ENCODE peak calls at places on chromosomes 4 and X, in four cellular contexts. One of them, this sample, is unnamed.
A peak's percentile ranks its signal among the peaks of the same experiment; 100 is the strongest.

GRCh38 chr4:53658029-53658428 is 66.7 kb upstream of the LNX1 start:
- DNase-seq in adipocyte: no peak
- DNase-seq in neuronal stem cell: no peak
- DNase-seq in prostate gland: no peak
- DNase-seq in this sample: no peak

GRCh38 chr4:61772116-61772515 is 572.0 kb downstream of the ADGRL3 start:
- DNase-seq in adipocyte: no peak
- DNase-seq in neuronal stem cell: no peak
- DNase-seq in prostate gland: no peak
- DNase-seq in this sample: no peak

GRCh38 chrX:43753637-43754036 is 97.5 kb downstream of the MAOA start:
- DNase-seq in adipocyte: peak; percentile 25
- DNase-seq in neuronal stem cell: no peak
- DNase-seq in prostate gland: no peak
- DNase-seq in this sample: no peak

GRCh38 chr4:156949373-156949814 is 22.2 kb downstream of the PDGFC start:
- DNase-seq in adipocyte: peak; percentile 58
- DNase-seq in neuronal stem cell: no peak
- DNase-seq in prostate gland: no peak
- DNase-seq in this sample: no peak

GRCh38 chrX:110442631-110443030 is 84.0 kb downstream of the RTL9 start:
- DNase-seq in adipocyte: no peak
- DNase-seq in neuronal stem cell: no peak
- DNase-seq in prostate gland: no peak
- DNase-seq in this sample: peak; percentile 29

GRCh38 chr4:180717451-180717850 is 1525.8 kb upstream of the TENM3 start:
- DNase-seq in adipocyte: peak; percentile 72
- DNase-seq in neuronal stem cell: no peak
- DNase-seq in prostate gland: no peak
- DNase-seq in this sample: no peak

GRCh38 chr4:70842761-70843435 is 3.2 kb upstream of the GRSF1 start:
- DNase-seq in adipocyte: no peak
- DNase-seq in neuronal stem cell: no peak
- DNase-seq in prostate gland: no peak
- DNase-seq in this sample: no peak

GRCh38 chrX:12955882-12956703 is 18.8 kb upstream of the TMSB4X start:
- DNase-seq in adipocyte: peak; percentile 92
- DNase-seq in neuronal stem cell: no peak
- DNase-seq in prostate gland: no peak
- DNase-seq in this sample: peak; percentile 58

GRCh38 chr4:25051534-25051933 is 20.8 kb upstream of the LGI2 start:
- DNase-seq in adipocyte: no peak
- DNase-seq in neuronal stem cell: no peak
- DNase-seq in prostate gland: no peak
- DNase-seq in this sample: no peak

GRCh38 chr4:158895797-158896442 is 127.1 kb downstream of the FNIP2 start:
- DNase-seq in adipocyte: no peak
- DNase-seq in neuronal stem cell: no peak
- DNase-seq in prostate gland: peak; percentile 24
- DNase-seq in this sample: no peak

GRCh38 chr4:110196871-110197420 is 1.5 kb downstream of the ELOVL6 start:
- DNase-seq in adipocyte: peak; percentile 78
- DNase-seq in neuronal stem cell: no peak
- DNase-seq in prostate gland: peak; percentile 26
- DNase-seq in this sample: no peak

GRCh38 chrX:41779941-41780340 is 56.0 kb downstream of the GPR82 start:
- DNase-seq in adipocyte: no peak
- DNase-seq in neuronal stem cell: no peak
- DNase-seq in prostate gland: no peak
- DNase-seq in this sample: no peak

GRCh38 chr4:30757357-30757756 is 37.2 kb downstream of the PCDH7 start:
- DNase-seq in adipocyte: peak; percentile 89
- DNase-seq in neuronal stem cell: no peak
- DNase-seq in prostate gland: no peak
- DNase-seq in this sample: no peak

GRCh38 chrX:97026406-97026805 is 142.7 kb downstream of the RPA4 start:
- DNase-seq in adipocyte: peak; percentile 3
- DNase-seq in neuronal stem cell: peak; percentile 8
- DNase-seq in prostate gland: no peak
- DNase-seq in this sample: no peak

GRCh38 chr4:104064650-104065577 is 345.1 kb upstream of the TACR3 start:
- DNase-seq in adipocyte: peak; percentile 29
- DNase-seq in neuronal stem cell: peak; percentile 38
- DNase-seq in prostate gland: peak; percentile 5
- DNase-seq in this sample: peak; percentile 2

GRCh38 chr4:147717878-147718277 is 14.0 kb upstream of the ARHGAP10 start:
- DNase-seq in adipocyte: no peak
- DNase-seq in neuronal stem cell: no peak
- DNase-seq in prostate gland: no peak
- DNase-seq in this sample: no peak

DNA sequence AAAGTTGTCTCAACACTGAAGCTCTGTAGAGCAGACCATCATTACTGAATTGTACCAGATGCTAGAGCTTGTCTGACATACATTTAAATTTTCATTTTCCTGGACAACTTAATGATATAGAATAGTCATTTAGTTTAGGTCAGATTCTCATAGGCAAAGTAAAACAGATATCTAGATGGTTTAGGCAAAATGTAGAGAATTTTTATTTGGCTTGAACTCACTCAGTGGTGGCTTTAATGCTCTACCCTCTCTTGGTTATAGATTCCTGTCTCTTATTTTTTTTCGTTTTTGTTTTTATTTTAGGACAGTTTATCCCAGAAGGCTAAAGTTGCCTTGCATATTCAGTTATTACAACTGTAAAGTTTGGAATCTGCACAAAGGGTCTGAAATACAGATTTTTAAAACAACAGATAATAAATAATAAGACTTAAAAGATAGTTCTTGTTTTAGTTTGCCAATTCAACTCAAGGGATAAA is 4.0 kb upstream of the IRS4 start:
- DNase-seq in adipocyte: no peak
- DNase-seq in neuronal stem cell: no peak
- DNase-seq in prostate gland: no peak
- DNase-seq in this sample: no peak
- H3K36me3 ChIP-seq in adipocyte: no peaks in the 10 kb centered on the region
- H3K36me3 ChIP-seq in neuronal stem cell: no peaks in the 10 kb centered on the region
- H3K36me3 ChIP-seq in prostate gland: no peaks in the 10 kb centered on the region
- H3K36me3 ChIP-seq in this sample: no peaks in the 10 kb centered on the region

GRCh38 chr4:10104991-10105276 is 11.7 kb downstream of the WDR1 start:
- DNase-seq in adipocyte: no peak
- DNase-seq in neuronal stem cell: no peak
- DNase-seq in prostate gland: no peak
- DNase-seq in this sample: no peak
- H3K36me3 ChIP-seq in adipocyte: peaks cover 51% of the 10 kb centered on the region
- H3K36me3 ChIP-seq in neuronal stem cell: peaks cover 19% of the 10 kb centered on the region
- H3K36me3 ChIP-seq in prostate gland: no peaks in the 10 kb centered on the region
- H3K36me3 ChIP-seq in this sample: peaks cover 50% of the 10 kb centered on the region

DNA sequence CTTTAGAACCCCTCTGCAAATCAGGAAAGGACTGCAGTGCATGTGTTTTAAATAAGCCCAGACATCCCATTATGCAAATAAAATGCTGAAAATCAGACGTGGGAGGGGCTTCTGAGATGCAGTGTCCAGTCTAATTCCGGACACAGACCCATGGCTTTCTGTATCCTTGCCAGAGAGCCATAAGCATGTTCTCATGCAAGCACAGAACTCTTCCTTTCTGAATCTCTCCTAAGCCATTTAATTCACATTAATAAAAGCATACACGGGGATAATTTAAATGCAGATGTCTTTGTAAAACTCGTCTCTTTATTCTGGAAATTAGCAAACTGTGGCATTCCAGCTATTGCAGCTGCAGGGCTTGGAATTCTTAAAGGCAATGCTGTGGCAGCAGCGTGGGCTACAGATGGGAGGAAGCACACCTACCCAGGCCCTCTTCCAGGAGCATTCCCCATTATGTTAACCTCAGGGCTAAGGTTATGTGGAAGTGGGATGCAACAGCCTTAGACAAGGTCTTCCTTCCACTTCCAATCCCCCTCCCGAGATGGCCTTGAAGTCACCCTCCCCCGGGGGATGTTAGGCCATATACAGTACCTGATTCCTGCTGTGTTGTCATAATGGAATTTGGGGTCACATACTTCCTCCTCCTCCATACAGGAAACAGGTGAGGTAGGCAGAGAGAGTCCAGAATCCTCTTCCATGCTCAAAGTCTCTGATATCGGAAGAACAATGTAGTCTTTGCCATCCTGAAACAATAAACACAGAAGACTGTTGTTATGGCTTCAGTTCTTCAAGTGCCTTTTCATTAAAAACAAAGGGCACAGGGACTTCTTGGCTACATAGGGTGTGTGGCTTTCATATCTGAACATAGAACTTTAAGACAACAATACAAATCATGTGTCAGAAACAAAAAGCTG is 38.1 kb downstream of the KDR start:
- DNase-seq in adipocyte: peak; percentile 10
- DNase-seq in neuronal stem cell: no peak
- DNase-seq in prostate gland: no peak
- DNase-seq in this sample: no peak
- H3K36me3 ChIP-seq in adipocyte: no peaks in the 10 kb centered on the region
- H3K36me3 ChIP-seq in neuronal stem cell: no peaks in the 10 kb centered on the region
- H3K36me3 ChIP-seq in prostate gland: no peaks in the 10 kb centered on the region
- H3K36me3 ChIP-seq in this sample: no peaks in the 10 kb centered on the region

DNA sequence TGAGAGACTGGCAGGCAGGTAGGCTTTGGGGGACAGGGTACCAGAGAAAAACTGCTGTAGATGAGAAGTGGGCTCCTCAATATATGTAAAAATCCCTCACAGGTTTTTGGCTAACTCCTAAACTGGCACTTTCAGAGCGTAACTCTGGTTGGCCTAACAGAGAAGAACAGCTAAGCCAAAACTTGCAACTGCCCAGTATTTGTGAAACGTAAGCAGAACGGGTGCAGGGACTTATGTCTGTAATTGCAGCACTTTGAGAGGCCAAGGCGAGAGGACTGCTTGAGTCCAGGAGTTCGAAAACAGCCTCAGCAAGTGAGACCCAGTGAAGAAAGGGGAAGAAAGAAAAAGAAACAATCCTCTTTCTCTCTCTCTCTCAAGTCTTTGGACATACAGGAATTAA is 25.0 kb downstream of the EIF4E start:
- DNase-seq in adipocyte: no peak
- DNase-seq in neuronal stem cell: no peak
- DNase-seq in prostate gland: no peak
- DNase-seq in this sample: no peak
- H3K36me3 ChIP-seq in adipocyte: peaks cover 22% of the 10 kb centered on the region
- H3K36me3 ChIP-seq in neuronal stem cell: peaks cover 4% of the 10 kb centered on the region
- H3K36me3 ChIP-seq in prostate gland: no peaks in the 10 kb centered on the region
- H3K36me3 ChIP-seq in this sample: peaks cover 27% of the 10 kb centered on the region

GRCh38 chr4:17939061-17939460 is 82.5 kb downstream of the LCORL start:
- DNase-seq in adipocyte: no peak
- DNase-seq in neuronal stem cell: no peak
- DNase-seq in prostate gland: no peak
- DNase-seq in this sample: no peak
- H3K36me3 ChIP-seq in adipocyte: no peaks in the 10 kb centered on the region
- H3K36me3 ChIP-seq in neuronal stem cell: no peaks in the 10 kb centered on the region
- H3K36me3 ChIP-seq in prostate gland: no peaks in the 10 kb centered on the region
- H3K36me3 ChIP-seq in this sample: no peaks in the 10 kb centered on the region

DNA sequence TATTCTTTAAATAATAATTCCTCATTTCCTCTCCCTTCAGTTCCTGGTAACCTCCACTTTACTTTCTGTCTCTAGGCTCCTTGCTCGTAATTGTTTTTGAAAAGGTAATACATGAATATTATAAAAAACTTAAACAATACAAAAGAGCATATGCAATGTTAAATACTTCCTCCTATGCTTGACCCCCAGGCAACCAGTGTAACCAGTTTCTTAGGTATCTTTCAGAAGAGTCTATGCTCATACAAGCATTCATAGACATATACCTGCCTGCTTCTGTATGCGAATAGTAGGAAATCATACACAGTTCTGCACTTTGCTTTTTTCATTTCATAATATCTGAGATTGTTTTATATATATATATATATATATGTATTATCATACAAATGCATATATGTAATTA is 2.6 kb upstream of the MID2 start:
- DNase-seq in adipocyte: no peak
- DNase-seq in neuronal stem cell: no peak
- DNase-seq in prostate gland: no peak
- DNase-seq in this sample: no peak
- H3K36me3 ChIP-seq in adipocyte: no peaks in the 10 kb centered on the region
- H3K36me3 ChIP-seq in neuronal stem cell: no peaks in the 10 kb centered on the region
- H3K36me3 ChIP-seq in prostate gland: no peaks in the 10 kb centered on the region
- H3K36me3 ChIP-seq in this sample: no peaks in the 10 kb centered on the region

DNA sequence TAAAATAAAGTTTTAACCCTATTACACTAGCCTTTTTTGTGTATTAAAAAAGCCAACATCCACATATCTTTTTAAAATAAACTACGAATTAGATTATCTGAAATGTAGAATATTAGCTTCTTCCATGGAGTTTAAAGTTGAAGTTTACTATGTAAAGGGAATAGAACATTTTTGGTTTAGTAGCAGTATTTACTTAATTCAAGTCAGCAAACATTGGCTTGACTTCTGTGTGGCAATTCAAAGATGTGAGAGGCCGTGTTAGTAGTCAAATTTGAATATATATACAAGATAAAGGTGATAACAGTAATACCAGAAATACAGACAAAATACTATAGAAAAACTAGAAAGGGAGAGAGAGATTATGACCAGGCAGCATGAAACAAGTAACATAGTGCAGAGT is 115.1 kb upstream of the IL13RA1 start:
- DNase-seq in adipocyte: no peak
- DNase-seq in neuronal stem cell: no peak
- DNase-seq in prostate gland: no peak
- DNase-seq in this sample: no peak
- H3K36me3 ChIP-seq in adipocyte: peaks cover 91% of the 10 kb centered on the region
- H3K36me3 ChIP-seq in neuronal stem cell: peaks cover 2% of the 10 kb centered on the region
- H3K36me3 ChIP-seq in prostate gland: no peaks in the 10 kb centered on the region
- H3K36me3 ChIP-seq in this sample: no peaks in the 10 kb centered on the region

DNA sequence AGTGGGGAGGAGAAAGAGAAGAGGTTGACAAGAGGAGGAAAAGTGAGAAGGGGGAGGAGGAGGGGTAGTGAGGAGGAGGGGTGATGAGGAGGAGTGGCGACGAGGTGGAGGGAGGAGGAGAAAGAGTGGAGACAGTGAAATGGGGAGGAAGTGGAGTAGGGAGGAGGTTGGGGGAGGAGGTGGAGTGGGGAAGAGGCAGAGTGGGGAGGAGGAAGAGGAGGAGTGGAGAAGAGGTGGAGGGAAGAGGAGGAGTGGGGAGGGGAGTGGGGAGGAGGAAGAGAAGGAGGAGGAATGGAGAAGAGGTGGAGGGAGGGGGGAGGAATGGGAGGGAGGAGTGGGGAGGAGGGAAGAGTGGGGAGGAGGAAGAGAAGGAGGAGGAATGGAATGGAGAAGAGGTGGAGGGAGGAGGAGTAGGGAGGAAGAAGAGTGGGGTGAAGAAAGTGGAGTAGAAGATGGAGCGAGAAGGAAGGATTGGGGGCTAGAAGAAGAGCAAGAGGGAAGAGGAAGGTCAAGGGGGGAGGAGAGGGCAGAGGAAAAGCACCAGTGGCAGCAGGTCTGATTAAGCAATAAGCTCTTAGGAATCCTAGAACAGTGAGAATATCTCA is 50.0 kb upstream of the MTNR1A start:
- DNase-seq in adipocyte: no peak
- DNase-seq in neuronal stem cell: no peak
- DNase-seq in prostate gland: no peak
- DNase-seq in this sample: no peak
- H3K36me3 ChIP-seq in adipocyte: peaks cover 91% of the 10 kb centered on the region
- H3K36me3 ChIP-seq in neuronal stem cell: peaks cover 42% of the 10 kb centered on the region
- H3K36me3 ChIP-seq in prostate gland: peaks cover 15% of the 10 kb centered on the region
- H3K36me3 ChIP-seq in this sample: no peaks in the 10 kb centered on the region

This sample was measured in MG63.